ENCODE peak calls at places on chromosomes 1 and 21, in nine cellular contexts. F is mucosa of gallbladder, K is EL, N is T-cell, A is amniotic stem cell, J is NCI-H460, L is dorsolateral prefrontal cortex, E is B cell, Y is iPS DF 19.7. V is an unnamed sample.

GRCh38 chr1:66436378-66437135 is 97.4 kb upstream of the SGIP1 start:
- DNase-seq in J (peak), A (peak), K (peak), N (peak), F (peak), Y (no peak), E (peak), L (no peak), V (peak)

GRCh38 chr21:28725396-28725795 is 267.3 kb downstream of the LTN1 start:
- DNase-seq in A (no peak), L (no peak), N (no peak), K (no peak), Y (no peak), F (no peak), E (no peak), J (no peak), V (no peak)

GRCh38 chr1:73452522-73452921 is 745.5 kb downstream of the LRRIQ3 start:
- DNase-seq in Y (no peak), N (no peak), J (no peak), K (no peak), A (no peak), E (no peak), F (no peak), L (no peak), V (no peak)

GRCh38 chr1:155976062-155976912 is 2.1 kb downstream of the ARHGEF2 start:
- DNase-seq in L (no peak), K (peak), A (no peak), N (peak), E (no peak), J (no peak), Y (no peak), F (peak), V (peak)

GRCh38 chr1:54547601-54548388 is at the start of gene ACOT11:
- DNase-seq in Y (no peak), E (no peak), A (no peak), L (peak), K (no peak), N (no peak), F (peak), J (no peak), V (no peak)

GRCh38 chr1:77541162-77541545 is 141.3 kb downstream of the ZZZ3 start:
- DNase-seq in A (no peak), N (no peak), J (no peak), L (no peak), Y (no peak), K (no peak), E (no peak), F (no peak), V (no peak)

GRCh38 chr1:201028473-201028889 is 5.0 kb upstream of the KIF21B start:
- DNase-seq in K (no peak), Y (no peak), A (no peak), L (no peak), F (peak), N (no peak), J (no peak), E (no peak), V (no peak)

GRCh38 chr1:211415700-211416099 is 76.3 kb downstream of the RD3 start:
- DNase-seq in Y (no peak), K (peak), J (no peak), E (no peak), N (no peak), L (no peak), A (no peak), F (no peak), V (no peak)

GRCh38 chr1:28358701-28359100 is 10.8 kb upstream of the PHACTR4 start:
- DNase-seq in N (no peak), Y (no peak), K (no peak), F (no peak), L (no peak), J (no peak), E (no peak), A (no peak), V (no peak)

V was measured in effector CD4-positive, alpha-beta T cell.